ENCODE peak calls at places on chromosome 14, in seven cellular contexts. One of them, this sample, is unnamed.

GRCh38 chr14:65359503-65359902 is 53.0 kb upstream of the FUT8 start:
- DNase-seq in SK-N-SH: no peak
- DNase-seq in stomach: no peak
- DNase-seq in prostate gland: no peak
- DNase-seq in upper lobe of left lung: no peak
- DNase-seq in GM12878: no peak
- DNase-seq in suprapubic skin: no peak
- DNase-seq in this sample: no peak

GRCh38 chr14:104419865-104420458 is 159.6 kb upstream of the C14orf180 start:
- DNase-seq in suprapubic skin: no peak
- DNase-seq in SK-N-SH: no peak
- DNase-seq in stomach: no peak
- DNase-seq in upper lobe of left lung: no peak
- DNase-seq in prostate gland: no peak
- DNase-seq in GM12878: peak; percentile 28
- DNase-seq in this sample: no peak

GRCh38 chr14:103096387-103096786 is 1.9 kb downstream of the EXOC3L4 start:
- DNase-seq in upper lobe of left lung: no peak
- DNase-seq in prostate gland: no peak
- DNase-seq in SK-N-SH: no peak
- DNase-seq in GM12878: no peak
- DNase-seq in suprapubic skin: no peak
- DNase-seq in stomach: no peak
- DNase-seq in this sample: no peak

GRCh38 chr14:59926534-59926933 is 6.6 kb downstream of the LRRC9 start:
- DNase-seq in GM12878: no peak
- DNase-seq in prostate gland: no peak
- DNase-seq in stomach: no peak
- DNase-seq in SK-N-SH: no peak
- DNase-seq in upper lobe of left lung: no peak
- DNase-seq in suprapubic skin: no peak
- DNase-seq in this sample: no peak

GRCh38 chr14:100573757-100574641 is 13.2 kb downstream of the BEGAIN start:
- DNase-seq in prostate gland: no peak
- DNase-seq in stomach: no peak
- DNase-seq in suprapubic skin: no peak
- DNase-seq in SK-N-SH: peak; percentile 44
- DNase-seq in upper lobe of left lung: no peak
- DNase-seq in GM12878: no peak
- DNase-seq in this sample: no peak

GRCh38 chr14:29927596-29928341 is at the start of gene PRKD1:
- DNase-seq in upper lobe of left lung: peak; percentile 69
- DNase-seq in stomach: peak; percentile 65
- DNase-seq in prostate gland: peak; percentile 55
- DNase-seq in SK-N-SH: peak; percentile 83
- DNase-seq in GM12878: no peak
- DNase-seq in suprapubic skin: no peak
- DNase-seq in this sample: peak; percentile 78

GRCh38 chr14:69208665-69209064 is 17.4 kb downstream of the EXD2 start:
- DNase-seq in SK-N-SH: no peak
- DNase-seq in suprapubic skin: no peak
- DNase-seq in GM12878: no peak
- DNase-seq in upper lobe of left lung: no peak
- DNase-seq in prostate gland: no peak
- DNase-seq in stomach: no peak
- DNase-seq in this sample: no peak

GRCh38 chr14:57983235-57983634 is 117.3 kb upstream of the SLC35F4 start:
- DNase-seq in stomach: no peak
- DNase-seq in prostate gland: no peak
- DNase-seq in GM12878: no peak
- DNase-seq in SK-N-SH: no peak
- DNase-seq in upper lobe of left lung: no peak
- DNase-seq in suprapubic skin: no peak
- DNase-seq in this sample: no peak

GRCh38 chr14:61940669-61941420 is 178.6 kb downstream of the SNAPC1 start:
- DNase-seq in prostate gland: no peak
- DNase-seq in GM12878: no peak
- DNase-seq in stomach: no peak
- DNase-seq in suprapubic skin: no peak
- DNase-seq in SK-N-SH: peak; percentile 33
- DNase-seq in upper lobe of left lung: no peak
- DNase-seq in this sample: no peak

GRCh38 chr14:22837750-22838538 is 1.6 kb downstream of the MMP14 start:
- DNase-seq in stomach: no peak
- DNase-seq in GM12878: no peak
- DNase-seq in suprapubic skin: peak; percentile 90
- DNase-seq in upper lobe of left lung: no peak
- DNase-seq in SK-N-SH: no peak
- DNase-seq in prostate gland: peak; percentile 68
- DNase-seq in this sample: peak; percentile 95

GRCh38 chr14:71371711-71372396 is 464.6 kb downstream of the PCNX1 start:
- DNase-seq in SK-N-SH: no peak
- DNase-seq in GM12878: no peak
- DNase-seq in suprapubic skin: no peak
- DNase-seq in upper lobe of left lung: no peak
- DNase-seq in prostate gland: no peak
- DNase-seq in stomach: no peak
- DNase-seq in this sample: no peak

GRCh38 chr14:68633131-68633991 is 159.5 kb downstream of the ZFP36L1 start:
- DNase-seq in SK-N-SH: no peak
- DNase-seq in suprapubic skin: no peak
- DNase-seq in upper lobe of left lung: no peak
- DNase-seq in prostate gland: no peak
- DNase-seq in GM12878: no peak
- DNase-seq in stomach: no peak
- DNase-seq in this sample: peak; percentile 80

GRCh38 chr14:44961151-44961729 is 507 bp downstream of the KLHL28 start:
- DNase-seq in SK-N-SH: peak; percentile 23
- DNase-seq in GM12878: no peak
- DNase-seq in suprapubic skin: no peak
- DNase-seq in prostate gland: peak; percentile 46
- DNase-seq in upper lobe of left lung: peak; percentile 72
- DNase-seq in stomach: peak; percentile 51
- DNase-seq in this sample: peak; percentile 82

GRCh38 chr14:24279301-24280186 is 8.1 kb upstream of the RABGGTA start:
- DNase-seq in stomach: no peak
- DNase-seq in upper lobe of left lung: peak; percentile 42
- DNase-seq in SK-N-SH: peak; percentile 67
- DNase-seq in GM12878: peak; percentile 64
- DNase-seq in suprapubic skin: no peak
- DNase-seq in prostate gland: no peak
- DNase-seq in this sample: no peak

GRCh38 chr14:75519826-75520692 is 2.2 kb upstream of the BATF start:
- DNase-seq in stomach: no peak
- DNase-seq in GM12878: no peak
- DNase-seq in upper lobe of left lung: no peak
- DNase-seq in prostate gland: no peak
- DNase-seq in SK-N-SH: no peak
- DNase-seq in suprapubic skin: no peak
- DNase-seq in this sample: no peak

GRCh38 chr14:22427771-22428228 is 161.2 kb downstream of the DAD1 start:
- DNase-seq in upper lobe of left lung: peak; percentile 59
- DNase-seq in stomach: no peak
- DNase-seq in GM12878: no peak
- DNase-seq in prostate gland: peak; percentile 28
- DNase-seq in suprapubic skin: no peak
- DNase-seq in SK-N-SH: no peak
- DNase-seq in this sample: peak; percentile 77

GRCh38 chr14:68235011-68235410 is 415.4 kb downstream of the RAD51B start:
- DNase-seq in upper lobe of left lung: no peak
- DNase-seq in SK-N-SH: no peak
- DNase-seq in GM12878: no peak
- DNase-seq in prostate gland: no peak
- DNase-seq in suprapubic skin: no peak
- DNase-seq in stomach: no peak
- DNase-seq in this sample: no peak

GRCh38 chr14:57049848-57050247 is 218.9 kb downstream of the EXOC5 start:
- DNase-seq in suprapubic skin: no peak
- DNase-seq in SK-N-SH: no peak
- DNase-seq in upper lobe of left lung: no peak
- DNase-seq in prostate gland: no peak
- DNase-seq in GM12878: no peak
- DNase-seq in stomach: no peak
- DNase-seq in this sample: no peak

GRCh38 chr14:20684662-20685456 is 499 bp downstream of the RNASE4 start:
- DNase-seq in suprapubic skin: no peak
- DNase-seq in prostate gland: peak; percentile 68
- DNase-seq in GM12878: no peak
- DNase-seq in upper lobe of left lung: peak; percentile 60
- DNase-seq in stomach: peak; percentile 46
- DNase-seq in SK-N-SH: no peak
- DNase-seq in this sample: peak; percentile 88
- TF ChIP-seq POLR2AphosphoS5 in suprapubic skin: no peak
- TF ChIP-seq POLR2AphosphoS5 in prostate gland: peak; percentile 48
- TF ChIP-seq POLR2AphosphoS5 in GM12878: no peak
- TF ChIP-seq POLR2AphosphoS5 in upper lobe of left lung: no peak
- TF ChIP-seq POLR2AphosphoS5 in stomach: peak; percentile 31
- TF ChIP-seq POLR2AphosphoS5 in SK-N-SH: no peak
- TF ChIP-seq POLR2AphosphoS5 in this sample: no peak

GRCh38 chr14:73231874-73232851 is 5.1 kb upstream of the PAPLN start:
- DNase-seq in suprapubic skin: no peak
- DNase-seq in upper lobe of left lung: no peak
- DNase-seq in GM12878: no peak
- DNase-seq in SK-N-SH: peak; percentile 42
- DNase-seq in stomach: no peak
- DNase-seq in prostate gland: no peak
- DNase-seq in this sample: peak; percentile 63
- TF ChIP-seq POLR2AphosphoS5 in suprapubic skin: no peak
- TF ChIP-seq POLR2AphosphoS5 in upper lobe of left lung: peak; percentile 33
- TF ChIP-seq POLR2AphosphoS5 in GM12878: no peak
- TF ChIP-seq POLR2AphosphoS5 in SK-N-SH: no peak
- TF ChIP-seq POLR2AphosphoS5 in stomach: no peak
- TF ChIP-seq POLR2AphosphoS5 in prostate gland: no peak
- TF ChIP-seq POLR2AphosphoS5 in this sample: no peak

DNA sequence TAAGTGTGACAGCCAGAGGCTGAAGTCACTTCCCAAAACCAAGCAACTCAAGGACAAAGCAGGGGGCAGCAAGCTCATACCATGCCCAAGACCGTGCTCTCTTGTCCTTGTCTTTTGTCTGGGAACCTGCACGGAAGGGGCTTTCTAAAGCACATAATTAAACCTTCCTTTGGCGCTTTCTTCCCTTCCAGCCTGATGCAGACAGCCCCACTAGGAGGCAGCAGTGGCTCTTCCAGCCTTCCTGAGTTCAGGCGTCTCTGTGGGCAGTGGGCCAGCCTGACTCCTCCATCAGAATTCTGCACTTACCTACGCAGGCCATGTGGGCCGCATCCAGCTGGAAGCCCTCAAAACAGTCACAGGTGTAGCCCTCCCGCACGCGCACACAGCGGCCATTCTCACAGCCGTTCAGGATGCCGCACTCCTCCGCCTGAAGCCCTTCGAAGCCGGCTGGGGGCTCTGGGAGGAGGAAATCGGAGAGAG is 7.6 kb downstream of the ISCA2 start:
- DNase-seq in suprapubic skin: no peak
- DNase-seq in upper lobe of left lung: peak; percentile 79
- DNase-seq in GM12878: no peak
- DNase-seq in stomach: peak; percentile 70
- DNase-seq in SK-N-SH: peak; percentile 87
- DNase-seq in prostate gland: peak; percentile 76
- DNase-seq in this sample: peak; percentile 92
- TF ChIP-seq POLR2AphosphoS5 in suprapubic skin: no peak
- TF ChIP-seq POLR2AphosphoS5 in upper lobe of left lung: no peak
- TF ChIP-seq POLR2AphosphoS5 in GM12878: no peak
- TF ChIP-seq POLR2AphosphoS5 in stomach: no peak
- TF ChIP-seq POLR2AphosphoS5 in SK-N-SH: no peak
- TF ChIP-seq POLR2AphosphoS5 in prostate gland: peak; percentile 34
- TF ChIP-seq POLR2AphosphoS5 in this sample: peak; percentile 37

DNA sequence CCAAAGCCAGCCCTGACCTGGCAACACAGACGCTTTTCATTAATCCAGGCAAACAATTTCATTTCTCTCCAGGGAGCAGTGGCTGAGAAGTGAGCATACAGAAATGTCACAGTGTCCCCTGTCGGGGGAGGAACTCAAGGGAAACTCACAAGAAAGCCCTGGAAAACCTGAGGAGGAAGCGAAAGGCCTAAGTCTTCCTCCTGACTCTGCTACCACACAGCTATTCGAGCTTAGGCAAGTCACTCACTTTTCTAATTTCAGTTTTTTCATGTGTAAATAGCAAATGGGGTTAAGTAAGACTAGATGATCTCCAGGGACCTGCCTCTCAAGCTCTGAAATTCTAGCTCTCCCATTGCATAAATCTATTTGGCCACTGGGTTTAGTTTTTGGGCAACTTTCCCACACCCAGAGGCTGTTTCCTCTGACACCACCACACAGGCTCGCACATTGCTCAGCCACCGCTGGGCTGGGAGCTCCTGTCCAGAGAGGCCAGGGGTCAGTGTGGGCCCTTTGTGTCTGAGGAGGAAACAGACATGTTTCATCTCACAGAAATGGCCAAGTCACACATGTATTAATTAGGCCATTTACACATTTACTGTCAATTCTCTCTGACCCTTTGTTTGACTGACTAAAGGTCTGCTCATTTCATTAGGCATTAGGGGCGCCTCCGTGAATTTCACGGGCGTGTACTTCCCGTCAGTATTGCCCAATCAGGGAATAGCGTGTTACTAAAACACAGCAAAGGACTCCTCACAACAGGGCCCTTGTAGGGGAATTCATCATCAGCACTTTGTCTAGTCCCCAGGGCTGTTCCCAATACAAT is 9.8 kb upstream of the PNMA1 start:
- DNase-seq in GM12878: no peak
- DNase-seq in SK-N-SH: peak; percentile 45
- DNase-seq in prostate gland: peak; percentile 47
- DNase-seq in stomach: peak; percentile 63
- DNase-seq in suprapubic skin: no peak
- DNase-seq in upper lobe of left lung: peak; percentile 77
- DNase-seq in this sample: peak; percentile 96
- TF ChIP-seq POLR2AphosphoS5 in GM12878: no peak
- TF ChIP-seq POLR2AphosphoS5 in SK-N-SH: no peak
- TF ChIP-seq POLR2AphosphoS5 in prostate gland: peak; percentile 38
- TF ChIP-seq POLR2AphosphoS5 in stomach: peak; percentile 38
- TF ChIP-seq POLR2AphosphoS5 in suprapubic skin: no peak
- TF ChIP-seq POLR2AphosphoS5 in upper lobe of left lung: peak; percentile 4
- TF ChIP-seq POLR2AphosphoS5 in this sample: peak; percentile 63

GRCh38 chr14:76956253-76957090 is 72.0 kb downstream of the IRF2BPL start:
- DNase-seq in stomach: peak; percentile 93
- DNase-seq in GM12878: no peak
- DNase-seq in suprapubic skin: peak; percentile 95
- DNase-seq in SK-N-SH: peak; percentile 91
- DNase-seq in upper lobe of left lung: peak; percentile 95
- DNase-seq in prostate gland: peak; percentile 83
- DNase-seq in this sample: peak; percentile 95
- TF ChIP-seq POLR2AphosphoS5 in stomach: peak; percentile 86
- TF ChIP-seq POLR2AphosphoS5 in GM12878: peak; percentile 65
- TF ChIP-seq POLR2AphosphoS5 in suprapubic skin: peak; percentile 79
- TF ChIP-seq POLR2AphosphoS5 in SK-N-SH: peak; percentile 50
- TF ChIP-seq POLR2AphosphoS5 in upper lobe of left lung: peak; percentile 90
- TF ChIP-seq POLR2AphosphoS5 in prostate gland: peak; percentile 71
- TF ChIP-seq POLR2AphosphoS5 in this sample: peak; percentile 57

This sample was measured in sigmoid colon.